ENCODE peak calls at places on chromosomes 7 and 10, in seven cellular contexts. I, D, M, P, A, U and Q are unnamed samples.

GRCh38 chr7:43439631-43440401 is 143.1 kb upstream of the STK17A start:
- DNase-seq in I (peak), D (no peak), M (no peak), P (peak), A (peak), U (peak), Q (no peak)

GRCh38 chr7:11727864-11728263 is 104.1 kb downstream of the THSD7A start:
- DNase-seq in I (no peak), D (no peak), M (peak), P (no peak), A (no peak), U (no peak), Q (no peak)

GRCh38 chr7:44051611-44052220 is 7.2 kb downstream of the DBNL start:
- DNase-seq in I (no peak), D (no peak), M (peak), P (no peak), A (no peak), U (no peak), Q (no peak)

GRCh38 chr10:91565241-91565640 is 67.6 kb downstream of the PPP1R3C start:
- DNase-seq in I (no peak), D (no peak), M (no peak), P (no peak), A (no peak), U (no peak), Q (no peak)

GRCh38 chr7:91784469-91784868 is 96.0 kb downstream of the MTERF1 start:
- DNase-seq in I (peak), D (no peak), M (no peak), P (no peak), A (peak), U (no peak), Q (peak)

GRCh38 chr7:100372256-100372655 is 1.0 kb upstream of the PILRA start:
- DNase-seq in I (no peak), D (no peak), M (no peak), P (no peak), A (peak), U (no peak), Q (no peak)

GRCh38 chr7:21651697-21652096 is 108.9 kb downstream of the DNAH11 start:
- DNase-seq in I (no peak), D (no peak), M (no peak), P (no peak), A (no peak), U (no peak), Q (no peak)

GRCh38 chr10:28535846-28536245 is 2.9 kb downstream of the WAC start:
- DNase-seq in I (no peak), D (no peak), M (no peak), P (no peak), A (no peak), U (no peak), Q (no peak)

GRCh38 chr7:156061689-156062255 is 249.5 kb upstream of the SHH start:
- DNase-seq in I (no peak), D (no peak), M (no peak), P (no peak), A (no peak), U (no peak), Q (no peak)

GRCh38 chr10:125407000-125407502 is 246.7 kb upstream of the CTBP2 start:
- DNase-seq in I (peak), D (no peak), M (no peak), P (no peak), A (no peak), U (no peak), Q (peak)

GRCh38 chr7:151313857-151314256 is 27.8 kb upstream of the NUB1 start:
- DNase-seq in I (peak), D (peak), M (no peak), P (no peak), A (no peak), U (no peak), Q (no peak)

GRCh38 chr10:114917927-114918672 is 19.9 kb upstream of the TRUB1 start:
- DNase-seq in I (peak), D (no peak), M (no peak), P (no peak), A (no peak), U (no peak), Q (peak)

GRCh38 chr7:731440-732085 is 4.5 kb upstream of the PRKAR1B start:
- DNase-seq in I (no peak), D (peak), M (no peak), P (no peak), A (no peak), U (no peak), Q (no peak)

GRCh38 chr10:61786728-61787127 is 114.8 kb upstream of the ARID5B start:
- DNase-seq in I (peak), D (no peak), M (no peak), P (no peak), A (no peak), U (peak), Q (peak)

GRCh38 chr10:132307823-132308587 is at the start of gene STK32C:
- DNase-seq in I (peak), D (peak), M (peak), P (peak), A (peak), U (no peak), Q (no peak)

GRCh38 chr10:91013985-91014384 is 93.1 kb upstream of the ANKRD1 start:
- DNase-seq in I (no peak), D (no peak), M (no peak), P (no peak), A (no peak), U (no peak), Q (no peak)

GRCh38 chr7:118648002-118648401 is 423.5 kb downstream of the ANKRD7 start:
- DNase-seq in I (no peak), D (no peak), M (no peak), P (no peak), A (peak), U (no peak), Q (no peak)

GRCh38 chr10:21171936-21172773 is 275.0 kb upstream of the NEBL start:
- DNase-seq in I (peak), D (no peak), M (no peak), P (no peak), A (no peak), U (no peak), Q (no peak)

DNA sequence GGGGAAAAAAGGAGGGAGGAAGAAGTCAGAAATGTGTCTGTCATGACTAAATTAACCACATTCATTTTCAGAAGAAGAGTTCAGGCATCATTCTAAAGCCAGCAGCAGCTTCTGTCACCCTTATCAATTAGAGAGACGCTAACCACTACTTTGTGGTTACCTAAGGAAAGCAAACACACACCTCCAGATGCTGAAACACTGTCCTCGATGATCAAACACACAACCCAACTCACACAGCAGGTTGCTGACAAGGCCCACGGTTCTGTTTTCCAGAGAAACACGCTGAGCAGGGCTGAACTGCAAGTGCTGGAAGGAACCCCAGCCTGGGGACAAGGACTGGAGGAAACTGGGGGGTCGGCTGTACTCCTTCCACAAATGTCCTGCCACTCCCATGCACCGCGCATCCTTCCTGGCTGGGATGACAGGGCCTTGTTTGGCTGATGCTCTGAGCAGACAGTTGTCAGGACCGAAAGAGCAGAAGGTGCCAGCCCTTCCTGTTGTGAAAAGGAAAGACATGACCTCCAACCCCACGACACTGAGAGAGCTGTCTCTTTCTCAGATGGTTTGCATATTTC is 36.6 kb downstream of the PRKCQ start:
- DNase-seq in I (no peak), D (no peak), M (no peak), P (no peak), A (peak), U (no peak), Q (no peak)
- H3K4me3 ChIP-seq in I (no peak), D (no peak), M (no peak), P (no peak), A (no peak), U (no peak), Q (no peak)

DNA sequence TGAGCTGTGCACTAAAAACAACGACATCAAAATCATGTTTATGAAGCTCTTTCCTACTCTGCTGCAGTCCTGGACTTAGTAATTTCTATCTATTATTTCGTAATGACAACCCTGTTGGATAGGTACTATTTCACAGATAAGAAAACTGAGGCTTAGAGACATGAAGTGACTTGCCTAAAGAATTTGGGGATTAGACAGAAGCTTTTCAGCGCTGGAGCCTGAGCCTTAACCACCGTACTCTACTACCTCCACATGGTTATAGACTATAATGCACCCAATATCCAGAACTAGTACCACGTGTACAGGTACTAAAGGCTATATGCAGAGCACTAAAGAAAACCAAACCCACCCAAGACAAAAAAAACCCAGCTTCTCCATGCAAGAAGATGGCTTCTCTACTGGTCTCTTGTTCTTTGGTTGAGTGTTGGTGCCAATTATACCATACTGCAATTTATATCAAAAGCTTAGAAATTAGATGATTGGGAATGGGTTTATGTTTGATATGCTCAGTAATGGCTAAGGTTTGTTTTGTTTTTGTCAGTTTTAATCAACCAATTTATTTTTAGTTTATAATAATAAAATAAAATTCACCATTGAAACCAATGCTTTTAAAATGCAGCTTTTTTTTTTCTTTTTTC is 6.5 kb upstream of the SNX10 start:
- DNase-seq in I (peak), D (no peak), M (no peak), P (no peak), A (peak), U (no peak), Q (no peak)
- TF ChIP-seq CTCF in I (peak), D (no peak), M (no peak), P (peak), A (peak), U (peak), Q (no peak)

DNA sequence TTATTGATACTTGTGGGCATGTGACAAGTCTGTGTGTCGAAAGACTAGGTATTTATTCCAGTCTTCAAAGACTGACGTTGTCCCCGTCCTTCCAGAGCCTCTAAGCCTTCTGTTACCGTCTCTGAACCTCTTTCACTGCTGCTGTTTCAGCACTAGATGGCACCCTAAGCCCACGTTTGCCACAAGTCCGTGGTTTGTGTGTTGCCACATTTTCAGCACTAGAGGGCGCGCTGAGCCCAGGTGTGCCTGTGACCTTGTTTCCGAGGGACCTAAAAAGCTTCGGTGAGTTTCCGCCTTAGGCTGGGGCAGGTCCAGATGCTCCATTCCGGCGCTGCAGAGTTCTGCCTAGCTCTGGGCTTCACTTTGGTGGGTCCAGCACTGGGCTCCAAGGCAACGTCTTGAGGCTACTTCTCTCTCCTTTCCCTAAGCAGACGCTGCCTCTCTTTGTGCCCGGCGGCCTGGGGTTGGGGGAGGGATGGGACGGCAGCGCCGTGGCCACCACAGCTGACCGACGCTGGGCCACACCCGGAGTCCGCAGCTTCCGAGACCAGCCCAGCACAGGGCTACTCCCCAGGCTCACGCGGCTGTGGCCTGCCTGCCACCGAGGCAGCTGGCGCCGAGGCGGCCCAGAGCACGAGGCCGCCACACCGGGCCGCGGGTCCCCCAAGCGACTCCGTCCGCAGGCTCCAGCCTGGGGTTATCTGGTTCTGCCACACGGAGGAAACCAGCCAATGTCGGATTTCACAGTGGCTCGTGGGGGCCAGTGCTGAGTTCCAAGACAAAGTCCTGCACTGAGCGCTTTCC is 520.2 kb downstream of the REEP3 start:
- DNase-seq in I (peak), D (peak), M (peak), P (peak), A (peak), U (peak), Q (peak)
- H3K4me3 ChIP-seq in I (peak), D (peak), M (no peak), P (peak), A (no peak), U (peak), Q (peak)

DNA sequence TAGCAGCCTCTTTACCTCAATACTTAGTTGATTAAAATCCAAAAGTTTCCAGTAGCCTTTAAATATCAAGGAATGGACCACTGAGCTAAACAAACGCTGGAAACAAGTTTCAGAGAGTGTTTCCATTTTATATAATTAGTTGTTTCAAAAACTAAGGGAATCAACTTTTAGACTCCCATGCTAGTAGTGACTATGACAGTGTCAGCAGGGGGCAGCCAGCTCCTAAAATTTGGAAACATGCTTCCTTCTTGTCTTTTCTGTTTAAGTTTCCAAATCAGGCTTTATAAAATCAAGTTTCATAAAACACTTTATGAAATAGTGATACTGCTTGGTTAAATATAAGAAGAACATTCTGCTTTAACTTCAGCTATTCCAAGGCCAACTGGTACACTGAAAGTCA is 138.2 kb upstream of the TMEM229A start:
- DNase-seq in I (peak), D (no peak), M (no peak), P (peak), A (peak), U (no peak), Q (no peak)
- TF ChIP-seq CTCF in I (peak), D (no peak), M (no peak), P (peak), A (no peak), U (peak), Q (peak)

DNA sequence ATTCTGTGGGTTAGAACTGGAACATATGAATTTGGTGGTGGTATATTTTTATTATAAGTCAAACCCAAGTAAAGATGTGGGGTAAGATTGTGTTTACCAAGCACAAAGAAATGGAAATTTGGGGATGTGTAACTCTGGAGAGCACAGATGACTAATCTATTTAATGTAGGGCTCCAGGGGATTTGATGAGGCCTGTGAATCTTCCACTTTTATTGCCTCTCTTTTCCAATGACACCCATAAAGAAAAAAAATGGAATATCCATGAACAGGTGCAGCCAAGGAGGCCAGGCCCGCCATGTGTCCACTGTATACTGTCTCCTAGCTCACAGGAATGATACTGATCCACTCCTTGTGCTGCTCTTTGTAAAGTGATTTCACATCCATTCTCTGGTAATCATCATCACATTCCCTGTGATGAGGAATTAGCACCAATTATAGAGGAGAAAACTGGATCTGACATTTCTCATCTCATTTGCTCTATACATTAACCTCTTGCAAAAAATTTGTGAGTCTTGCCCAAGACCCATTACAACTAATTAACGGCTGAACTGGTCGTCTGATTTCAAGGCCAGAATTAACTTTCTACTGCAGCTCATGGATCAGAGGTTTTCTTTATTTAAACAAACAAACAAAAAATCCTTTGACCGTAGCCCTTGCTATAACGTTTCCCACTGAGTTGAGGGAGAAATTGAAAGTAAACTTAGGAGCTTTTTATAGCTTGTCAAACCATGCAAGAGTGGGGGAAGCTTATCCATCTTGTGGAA is 3.0 kb downstream of the SRGN start:
- DNase-seq in I (peak), D (no peak), M (no peak), P (no peak), A (peak), U (no peak), Q (no peak)
- H3K4me3 ChIP-seq in I (peak), D (peak), M (no peak), P (no peak), A (peak), U (peak), Q (no peak)